ENCODE peak calls at places on chromosomes 4 and X, in five cellular contexts. B is uterus; U is CD4-positive, CD25-positive, alpha-beta regulatory T cell; P is PC-9; W is IMR-90. H is an unnamed sample.

GRCh38 chr4:122827258-122827887 is 742 bp downstream of the FGF2 start:
- DNase-seq in B (peak; percentile 60), U (no peak), P (no peak), W (peak; percentile 25), H (no peak)

GRCh38 chr4:169136330-169136729 is 126.3 kb upstream of the CBR4 start:
- DNase-seq in B (no peak), U (no peak), P (no peak), W (no peak), H (no peak)

GRCh38 chrX:135327299-135327698 is 18.0 kb downstream of the ETDC start:
- DNase-seq in B (no peak), U (no peak), P (no peak), W (peak; percentile 94), H (no peak)

GRCh38 chr4:159013692-159014091 is 89.2 kb upstream of the RAPGEF2 start:
- DNase-seq in B (no peak), U (no peak), P (no peak), W (no peak), H (no peak)

GRCh38 chr4:48037117-48037462 is 20.5 kb downstream of the NIPAL1 start:
- DNase-seq in B (no peak), U (no peak), P (no peak), W (no peak), H (no peak)

GRCh38 chrX:31603411-31604120 is 531.7 kb upstream of the FTHL17 start:
- DNase-seq in B (no peak), U (no peak), P (no peak), W (peak; percentile 43), H (no peak)

GRCh38 chr4:42709392-42710065 is 52.6 kb upstream of the ATP8A1 start:
- DNase-seq in B (no peak), U (no peak), P (peak; percentile 55), W (no peak), H (no peak)

GRCh38 chr4:99028187-99028586 is 32.7 kb downstream of the METAP1 start:
- DNase-seq in B (no peak), U (no peak), P (no peak), W (peak; percentile 11), H (no peak)

GRCh38 chr4:38145741-38146140 is 185.5 kb downstream of the PTTG2 start:
- DNase-seq in B (no peak), U (no peak), P (no peak), W (peak; percentile 98), H (no peak)

GRCh38 chr4:61938250-61938846 is 738.2 kb downstream of the ADGRL3 start:
- DNase-seq in B (no peak), U (no peak), P (no peak), W (no peak), H (no peak)

GRCh38 chrX:137926090-137926489 is 360.2 kb downstream of the ZIC3 start:
- DNase-seq in B (no peak), U (no peak), P (no peak), W (no peak), H (no peak)

GRCh38 chr4:184313710-184314659 is 96.3 kb upstream of the ENPP6 start:
- DNase-seq in B (no peak), U (no peak), P (no peak), W (no peak), H (no peak)

GRCh38 chr4:94516067-94516466 is 64.3 kb downstream of the PDLIM5 start:
- DNase-seq in B (no peak), U (no peak), P (peak; percentile 46), W (peak; percentile 95), H (no peak)

GRCh38 chrX:9832811-9833210 is 46.6 kb downstream of the SHROOM2 start:
- DNase-seq in B (no peak), U (no peak), P (no peak), W (no peak), H (no peak)

GRCh38 chr4:70628444-70628843 is at the start of gene ENAM:
- DNase-seq in B (no peak), U (no peak), P (no peak), W (no peak), H (no peak)

GRCh38 chrX:40244980-40245379 is 147.2 kb upstream of the BCOR start:
- DNase-seq in B (no peak), U (no peak), P (no peak), W (peak; percentile 14), H (no peak)

GRCh38 chr4:185311113-185311888 is 84.4 kb downstream of the LRP2BP start:
- DNase-seq in B (no peak), U (no peak), P (no peak), W (no peak), H (no peak)

GRCh38 chr4:519203-519651 is 20.2 kb downstream of the PIGG start:
- DNase-seq in B (no peak), U (no peak), P (no peak), W (no peak), H (no peak)

GRCh38 chrX:9315086-9315485 is 149.8 kb upstream of the TBL1X start:
- DNase-seq in B (no peak), U (no peak), P (no peak), W (peak; percentile 20), H (no peak)

GRCh38 chr4:142719854-142720541 is 126.1 kb downstream of the INPP4B start:
- DNase-seq in B (no peak), U (no peak), P (peak; percentile 65), W (peak; percentile 21), H (no peak)

GRCh38 chrX:134717698-134718328 is 59.5 kb upstream of the PLAC1 start:
- DNase-seq in B (no peak), U (no peak), P (no peak), W (peak; percentile 68), H (no peak)

GRCh38 chr4:104616401-104616820 is 121.7 kb upstream of the CXXC4 start:
- DNase-seq in B (no peak), U (no peak), P (no peak), W (no peak), H (no peak)

GRCh38 chr4:153083447-153083921 is 120.8 kb upstream of the TRIM2 start:
- DNase-seq in B (peak; percentile 39), U (peak; percentile 7), P (peak; percentile 66), W (peak; percentile 78), H (no peak)

GRCh38 chrX:71536285-71536684 is 3.4 kb downstream of the OGT start:
- DNase-seq in B (no peak), U (no peak), P (no peak), W (no peak), H (no peak)

GRCh38 chrX:152245231-152245630 is 106.9 kb upstream of the MAGEA10 start:
- DNase-seq in B (no peak), U (no peak), P (peak; percentile 48), W (no peak), H (no peak)

GRCh38 chrX:69229436-69229835 is 64.2 kb upstream of the PJA1 start:
- DNase-seq in B (peak; percentile 16), U (no peak), P (no peak), W (peak; percentile 77), H (no peak)

GRCh38 chr4:146143888-146144287 is 31.6 kb upstream of the LSM6 start:
- DNase-seq in B (no peak), U (no peak), P (no peak), W (no peak), H (no peak)

GRCh38 chrX:67892391-67892790 is 348.6 kb downstream of the AR start:
- DNase-seq in B (no peak), U (no peak), P (no peak), W (no peak), H (no peak)

GRCh38 chr4:38979511-38980230 is 52.5 kb downstream of the TMEM156 start:
- DNase-seq in B (no peak), U (no peak), P (no peak), W (no peak), H (no peak)

GRCh38 chr4:36651253-36651652 is 369.8 kb downstream of the DTHD1 start:
- DNase-seq in B (no peak), U (no peak), P (no peak), W (no peak), H (no peak)

GRCh38 chrX:18955676-18956075 is 28.2 kb downstream of the PHKA2 start:
- DNase-seq in B (no peak), U (no peak), P (no peak), W (no peak), H (no peak)

GRCh38 chrX:72240976-72241375 is 2.1 kb upstream of the ERCC6L start:
- DNase-seq in B (no peak), U (no peak), P (no peak), W (no peak), H (no peak)

GRCh38 chrX:112025753-112026152 is 56.8 kb downstream of the TRPC5 start:
- DNase-seq in B (no peak), U (no peak), P (no peak), W (no peak), H (no peak)

GRCh38 chrX:40177942-40178715 is 80.4 kb upstream of the BCOR start:
- DNase-seq in B (no peak), U (no peak), P (no peak), W (no peak), H (no peak)

GRCh38 chr4:168076989-168077725 is 15.2 kb upstream of the ANXA10 start:
- DNase-seq in B (no peak), U (peak; percentile 1), P (peak; percentile 34), W (peak; percentile 71), H (no peak)

GRCh38 chrX:136652822-136653723 is 5.1 kb downstream of the CD40LG start:
- DNase-seq in B (no peak), U (no peak), P (no peak), W (no peak), H (peak; percentile 20)
- H3K27ac ChIP-seq in B (no peak overlapping the region), U (peak overlapping the region; percentile 51), P (no peak overlapping the region), W (no peak overlapping the region), H (no peak overlapping the region)

GRCh38 chr4:187236491-187236890 is 512.8 kb upstream of the FAT1 start:
- DNase-seq in B (no peak), U (no peak), P (peak; percentile 37), W (peak; percentile 84), H (no peak)
- H3K4me1 ChIP-seq in B (no peaks in the 10 kb centered on the region), U (no peaks in the 10 kb centered on the region), P (no peaks in the 10 kb centered on the region), W (peaks cover 5% of the 10 kb centered on the region), H (no peaks in the 10 kb centered on the region)

DNA sequence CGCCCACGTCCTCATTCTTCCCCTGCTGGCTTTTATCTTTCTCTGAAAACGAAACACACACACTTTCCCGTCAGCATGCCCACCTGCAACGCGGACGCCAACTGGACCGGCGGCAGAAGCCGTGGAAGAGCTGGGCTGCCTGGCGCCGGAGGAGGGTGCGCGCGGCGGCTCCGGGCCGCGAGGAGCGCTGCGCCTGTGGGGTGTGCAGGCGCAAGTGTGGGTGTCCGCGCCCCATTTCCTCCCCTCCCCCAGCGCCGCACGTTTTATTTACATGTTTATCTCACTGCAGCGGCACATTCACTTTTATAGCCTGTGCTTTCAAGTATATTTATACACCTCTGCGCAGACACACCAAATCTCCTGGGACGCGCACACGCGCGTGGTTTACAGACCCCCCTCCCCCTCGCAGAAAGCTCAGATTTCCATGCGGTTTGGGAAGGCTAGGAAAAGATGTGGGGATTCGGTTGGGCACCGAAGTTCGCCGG is 1.5 kb downstream of the PITX2 start:
- DNase-seq in B (no peak), U (no peak), P (no peak), W (no peak), H (no peak)
- H3K27me3 ChIP-seq in B (peaks cover 97% of the 10 kb centered on the region), U (peaks cover 41% of the 10 kb centered on the region), P (no peaks in the 10 kb centered on the region), W (peaks cover 71% of the 10 kb centered on the region), H (peaks cover 98% of the 10 kb centered on the region)

GRCh38 chrX:154513662-154514204 is 2.3 kb downstream of the FAM3A start:
- DNase-seq in B (no peak), U (no peak), P (no peak), W (no peak), H (no peak)

GRCh38 chrX:154516655-154517100 is 646 bp upstream of the FAM3A start:
- DNase-seq in B (no peak), U (no peak), P (no peak), W (peak; percentile 54), H (peak; percentile 44)

GRCh38 chrX:154517101-154517781 is 1.2 kb upstream of the FAM3A start:
- DNase-seq in B (peak; percentile 49), U (no peak), P (no peak), W (no peak), H (no peak)

GRCh38 chrX:154515803-154516654 is at the start of gene FAM3A:
- DNase-seq in B (peak; percentile 94), U (peak; percentile 88), P (peak; percentile 61), W (peak; percentile 85), H (peak; percentile 89)

GRCh38 chrX:154519389-154519788 is 3.4 kb upstream of the FAM3A start:
- DNase-seq in B (no peak), U (no peak), P (no peak), W (no peak), H (no peak)
- H3K27ac ChIP-seq in B (no peak overlapping the region), U (no peak overlapping the region), P (no peak overlapping the region), W (no peak overlapping the region), H (no peak overlapping the region)

H was measured in tibial artery.